ENCODE peak calls at places on chromosomes 6 and 20, in five cellular contexts. C is amniotic stem cell; O is NCI-H2171 treated with DMSO at 0.1 percent for 48 hours; W is tibial artery; G is stimulated activated CD8-positive, alpha-beta memory T cell treated with anti-CD3 and anti-CD28 coated beads, Interleukin-7, amount 100 ng/mL, for 1 hour. F is an unnamed sample.

GRCh38 chr6:30799210-30799609 is 54.9 kb upstream of the IER3 start:
- DNase-seq in W (no peak), G (no peak), C (no peak), O (no peak), F (no peak)

GRCh38 chr6:151009576-151009975 is 144.1 kb downstream of the MTHFD1L start:
- DNase-seq in O (no peak), C (no peak), W (no peak), G (no peak), F (no peak)

GRCh38 chr6:30013296-30013922 is 47.7 kb upstream of the POLR1H start:
- DNase-seq in W (no peak), C (no peak), O (peak), G (no peak), F (no peak)

GRCh38 chr20:58670097-58670496 is 19.0 kb downstream of the STX16 start:
- DNase-seq in G (no peak), O (no peak), W (no peak), C (no peak), F (no peak)

GRCh38 chr20:36116813-36117441 is 37.6 kb upstream of the EPB41L1 start:
- DNase-seq in C (no peak), O (no peak), G (no peak), W (no peak), F (no peak)

GRCh38 chr20:32354592-32355416 is 3.3 kb upstream of the ASXL1 start:
- DNase-seq in G (no peak), C (no peak), O (peak), W (no peak), F (no peak)

GRCh38 chr20:22536956-22537756 is 47.2 kb downstream of the FOXA2 start:
- DNase-seq in W (no peak), G (no peak), O (no peak), C (no peak), F (no peak)

GRCh38 chr6:85552652-85553051 is 41.0 kb downstream of the SNX14 start:
- DNase-seq in G (no peak), C (no peak), W (no peak), O (no peak), F (no peak)

GRCh38 chr6:21099338-21100314 is 493.9 kb upstream of the SOX4 start:
- DNase-seq in C (no peak), W (no peak), O (no peak), G (no peak), F (no peak)

GRCh38 chr20:4613718-4614620 is 107.7 kb upstream of the PRND start:
- DNase-seq in O (peak), W (no peak), C (no peak), G (peak), F (peak)

GRCh38 chr20:49656304-49656703 is 57.4 kb downstream of the B4GALT5 start:
- DNase-seq in W (no peak), C (no peak), G (no peak), O (peak), F (no peak)

GRCh38 chr6:49826743-49827406 is 39.5 kb downstream of the CRISP1 start:
- DNase-seq in G (no peak), O (no peak), C (no peak), W (no peak), F (no peak)

GRCh38 chr6:139240161-139241010 is 51.4 kb downstream of the TXLNB start:
- DNase-seq in G (no peak), W (no peak), C (peak), O (peak), F (no peak)

GRCh38 chr6:33279971-33280511 is 3.1 kb downstream of the B3GALT4 start:
- DNase-seq in O (peak), W (no peak), G (no peak), C (no peak), F (no peak)

GRCh38 chr20:63434599-63435378 is 37.7 kb downstream of the KCNQ2 start:
- DNase-seq in C (no peak), O (peak), G (peak), W (no peak), F (peak)

GRCh38 chr20:10622657-10623418 is 51.0 kb downstream of the JAG1 start:
- DNase-seq in G (no peak), O (no peak), C (peak), W (peak), F (no peak)

GRCh38 chr20:21608777-21609176 is 94.9 kb upstream of the NKX2-2 start:
- DNase-seq in C (no peak), W (no peak), O (no peak), G (no peak), F (no peak)

GRCh38 chr20:34861386-34862084 is 11.1 kb downstream of the GGT7 start:
- DNase-seq in C (no peak), G (no peak), O (no peak), W (no peak), F (no peak)

GRCh38 chr6:53985361-53985760 is 125.9 kb upstream of the MLIP start:
- DNase-seq in W (no peak), O (no peak), C (no peak), G (no peak), F (no peak)

GRCh38 chr20:53020376-53020775 is 48.2 kb downstream of the TSHZ2 start:
- DNase-seq in W (no peak), G (no peak), O (no peak), C (no peak), F (no peak)

GRCh38 chr20:14583413-14583812 is 246.0 kb upstream of the FLRT3 start:
- DNase-seq in C (no peak), W (no peak), G (no peak), O (peak), F (no peak)

GRCh38 chr6:142737368-142738060 is 207.5 kb downstream of the HIVEP2 start:
- DNase-seq in W (no peak), G (no peak), C (no peak), O (peak), F (no peak)

GRCh38 chr6:117072134-117072533 is 193.2 kb upstream of the VGLL2 start:
- DNase-seq in W (no peak), C (no peak), G (no peak), O (peak), F (no peak)

GRCh38 chr20:54151073-54151436 is 22.7 kb downstream of the CYP24A1 start:
- DNase-seq in C (no peak), G (no peak), O (no peak), W (no peak), F (no peak)

GRCh38 chr6:22766979-22767378 is 197.6 kb downstream of the HDGFL1 start:
- DNase-seq in G (no peak), O (no peak), C (no peak), W (no peak), F (no peak)

GRCh38 chr6:25218346-25218745 is 60.8 kb upstream of the CARMIL1 start:
- DNase-seq in W (no peak), C (no peak), G (no peak), O (peak), F (no peak)

GRCh38 chr20:13800728-13801134 is 15.9 kb downstream of the NDUFAF5 start:
- DNase-seq in G (no peak), C (no peak), W (peak), O (peak), F (no peak)

GRCh38 chr20:60361761-60362410 is 403.7 kb downstream of the CDH26 start:
- DNase-seq in W (no peak), O (no peak), C (no peak), G (no peak), F (no peak)

GRCh38 chr20:57585466-57586213 is 24.7 kb downstream of the PCK1 start:
- DNase-seq in G (no peak), C (no peak), W (no peak), O (no peak), F (no peak)

GRCh38 chr20:49479785-49480184 is 2.7 kb downstream of the KCNB1 start:
- DNase-seq in W (no peak), G (no peak), O (no peak), C (no peak), F (no peak)

GRCh38 chr6:154980273-154981070 is 14.6 kb upstream of the TIAM2 start:
- DNase-seq in C (no peak), O (no peak), W (no peak), G (no peak), F (no peak)

GRCh38 chr6:87757792-87758191 is 55.8 kb upstream of the AKIRIN2 start:
- DNase-seq in O (no peak), W (no peak), C (no peak), G (no peak), F (no peak)

GRCh38 chr6:88865275-88865674 is 98.1 kb downstream of the RNGTT start:
- DNase-seq in O (no peak), G (no peak), W (no peak), C (no peak), F (no peak)